ENCODE peak calls at places on chromosomes 6 and 20, in eight cellular contexts. F is mucosa of gallbladder; G is activated naive CD4-positive, alpha-beta T cell; R is nephron progenitor cell; Y is heart right ventricle; C is COR-L47; P is hypothalamus; W is activated CD4-positive, alpha-beta T cell treated with anti-CD3 and anti-CD28 coated beads, Interleukin-2, amount 50 U/mL, for 4 hours. O is an unnamed sample.

GRCh38 chr6:40138273-40138720 is 204.0 kb upstream of the MOCS1 start:
- DNase-seq in F (peak; percentile 67), G (no peak), R (no peak), Y (no peak), C (no peak), P (no peak), W (no peak), O (no peak)

GRCh38 chr6:162029873-162030576 is 697.5 kb downstream of the PRKN start:
- DNase-seq in F (no peak), G (no peak), R (no peak), Y (no peak), C (no peak), P (no peak), W (no peak), O (no peak)

GRCh38 chr20:46347831-46348230 is 39.5 kb upstream of the CDH22 start:
- DNase-seq in F (no peak), G (no peak), R (no peak), Y (no peak), C (peak; percentile 56), P (peak; percentile 14), W (no peak), O (no peak)

GRCh38 chr6:63677282-63677681 is 41.7 kb downstream of the PHF3 start:
- DNase-seq in F (no peak), G (no peak), R (no peak), Y (no peak), C (no peak), P (no peak), W (no peak), O (no peak)

GRCh38 chr6:140500864-140501263 is 1126.4 kb upstream of the CITED2 start:
- DNase-seq in F (no peak), G (no peak), R (no peak), Y (no peak), C (no peak), P (no peak), W (no peak), O (no peak)

GRCh38 chr6:18076231-18076630 is 46.2 kb downstream of the NHLRC1 start:
- DNase-seq in F (no peak), G (no peak), R (no peak), Y (no peak), C (no peak), P (no peak), W (no peak), O (no peak)

GRCh38 chr6:163585932-163586437 is 171.5 kb downstream of the QKI start:
- DNase-seq in F (no peak), G (no peak), R (no peak), Y (peak; percentile 68), C (no peak), P (no peak), W (no peak), O (no peak)

GRCh38 chr6:43105538-43106218 is 29.6 kb downstream of the PTK7 start:
- DNase-seq in F (no peak), G (no peak), R (no peak), Y (no peak), C (no peak), P (no peak), W (no peak), O (no peak)

GRCh38 chr6:144778773-144779531 is 493.8 kb downstream of the UTRN start:
- DNase-seq in F (no peak), G (no peak), R (no peak), Y (no peak), C (no peak), P (no peak), W (no peak), O (no peak)

GRCh38 chr6:89085409-89086012 is 5.0 kb downstream of the PNRC1 start:
- DNase-seq in F (no peak), G (no peak), R (no peak), Y (no peak), C (no peak), P (no peak), W (no peak), O (no peak)

GRCh38 chr6:26576407-26576843 is 20.3 kb upstream of the ABT1 start:
- DNase-seq in F (no peak), G (no peak), R (no peak), Y (no peak), C (no peak), P (no peak), W (no peak), O (no peak)

GRCh38 chr6:155604991-155605390 is 149.4 kb upstream of the NOX3 start:
- DNase-seq in F (no peak), G (no peak), R (no peak), Y (no peak), C (no peak), P (no peak), W (no peak), O (no peak)

GRCh38 chr20:61742097-61742805 is 323.4 kb downstream of the TAF4 start:
- DNase-seq in F (no peak), G (no peak), R (no peak), Y (no peak), C (no peak), P (peak; percentile 43), W (no peak), O (no peak)

GRCh38 chr6:159701413-159701999 is 8.5 kb upstream of the SOD2 start:
- DNase-seq in F (no peak), G (no peak), R (no peak), Y (no peak), C (no peak), P (no peak), W (no peak), O (no peak)

GRCh38 chr6:3230275-3231212 is 3.1 kb upstream of the TUBB2B start:
- DNase-seq in F (no peak), G (no peak), R (peak; percentile 59), Y (no peak), C (peak; percentile 89), P (peak; percentile 60), W (no peak), O (no peak)

GRCh38 chr20:8361008-8361652 is 229.1 kb downstream of the PLCB1 start:
- DNase-seq in F (no peak), G (no peak), R (no peak), Y (no peak), C (no peak), P (no peak), W (no peak), O (no peak)

GRCh38 chr20:41018153-41018552 is 10.5 kb upstream of the TOP1 start:
- DNase-seq in F (no peak), G (no peak), R (no peak), Y (no peak), C (no peak), P (no peak), W (no peak), O (no peak)

GRCh38 chr20:2386516-2387179 is 5.9 kb downstream of the TGM6 start:
- DNase-seq in F (no peak), G (no peak), R (no peak), Y (no peak), C (no peak), P (no peak), W (no peak), O (no peak)

GRCh38 chr20:44494266-44494665 is 18.6 kb downstream of the TTPAL start:
- DNase-seq in F (no peak), G (no peak), R (no peak), Y (no peak), C (no peak), P (no peak), W (no peak), O (no peak)

GRCh38 chr6:127458817-127459216 is 372 bp downstream of the KIAA0408 start:
- DNase-seq in F (peak; percentile 34), G (no peak), R (no peak), Y (no peak), C (no peak), P (no peak), W (no peak), O (no peak)

GRCh38 chr20:21395666-21396044 is 1.7 kb downstream of the NKX2-4 start:
- DNase-seq in F (no peak), G (peak; percentile 30), R (peak; percentile 45), Y (no peak), C (no peak), P (no peak), W (peak; percentile 49), O (no peak)

GRCh38 chr6:116561377-116562018 is 7.9 kb downstream of the CALHM4 start:
- DNase-seq in F (peak; percentile 77), G (peak; percentile 44), R (peak; percentile 76), Y (peak; percentile 64), C (peak; percentile 23), P (peak; percentile 75), W (peak; percentile 55), O (no peak)

GRCh38 chr20:19993937-19994667 is 23.1 kb upstream of the NAA20 start:
- DNase-seq in F (peak; percentile 53), G (no peak), R (no peak), Y (peak; percentile 52), C (no peak), P (no peak), W (no peak), O (no peak)

GRCh38 chr6:21869085-21869771 is 275.7 kb downstream of the SOX4 start:
- DNase-seq in F (no peak), G (no peak), R (no peak), Y (no peak), C (no peak), P (no peak), W (no peak), O (no peak)

GRCh38 chr6:25387483-25387882 is 108.3 kb downstream of the CARMIL1 start:
- DNase-seq in F (no peak), G (no peak), R (no peak), Y (no peak), C (no peak), P (no peak), W (no peak), O (no peak)

GRCh38 chr6:2021713-2022125 is 223.7 kb downstream of the GMDS start:
- DNase-seq in F (peak; percentile 71), G (no peak), R (peak; percentile 13), Y (peak; percentile 74), C (peak; percentile 97), P (peak; percentile 5), W (no peak), O (no peak)

GRCh38 chr6:118680452-118681095 is 29.2 kb upstream of the CEP85L start:
- DNase-seq in F (no peak), G (no peak), R (no peak), Y (no peak), C (no peak), P (peak; percentile 11), W (no peak), O (no peak)

GRCh38 chr6:81572020-81572419 is 180.5 kb downstream of the TENT5A start:
- DNase-seq in F (peak; percentile 15), G (no peak), R (no peak), Y (no peak), C (no peak), P (no peak), W (no peak), O (no peak)

GRCh38 chr6:56804996-56805395 is 149.9 kb upstream of the BEND6 start:
- DNase-seq in F (no peak), G (no peak), R (no peak), Y (no peak), C (no peak), P (no peak), W (no peak), O (no peak)

GRCh38 chr20:33148040-33148439 is 19.9 kb upstream of the BPIFA2 start:
- DNase-seq in F (no peak), G (no peak), R (no peak), Y (no peak), C (no peak), P (no peak), W (no peak), O (no peak)

O was measured in esophagus squamous epithelium.